ENCODE peak calls at places on chromosome 1, in eight cellular contexts. One of them, this sample, is unnamed.

GRCh38 chr1:214400136-214400535 is 119.2 kb downstream of the SMYD2 start:
- DNase-seq in transverse colon: no peak
- DNase-seq in type B pancreatic cell: no peak
- DNase-seq in activated naive CD8-positive, alpha-beta T cell treated with anti-CD3 and anti-CD28 coated beads, Interleukin-2, amount 50 U/mL, for 16 hours: no peak
- DNase-seq in cardiac fibroblast: no peak
- DNase-seq in CD4-positive, alpha-beta T cell: no peak
- DNase-seq in foreskin fibroblast: no peak
- DNase-seq in hypothalamus: no peak
- DNase-seq in this sample: no peak

GRCh38 chr1:154807048-154807591 is 63.0 kb downstream of the KCNN3 start:
- DNase-seq in transverse colon: peak
- DNase-seq in type B pancreatic cell: no peak
- DNase-seq in activated naive CD8-positive, alpha-beta T cell treated with anti-CD3 and anti-CD28 coated beads, Interleukin-2, amount 50 U/mL, for 16 hours: no peak
- DNase-seq in cardiac fibroblast: no peak
- DNase-seq in CD4-positive, alpha-beta T cell: no peak
- DNase-seq in foreskin fibroblast: no peak
- DNase-seq in hypothalamus: no peak
- DNase-seq in this sample: no peak

GRCh38 chr1:225921734-225922709 is 2.0 kb downstream of the PYCR2 start:
- DNase-seq in transverse colon: no peak
- DNase-seq in type B pancreatic cell: no peak
- DNase-seq in activated naive CD8-positive, alpha-beta T cell treated with anti-CD3 and anti-CD28 coated beads, Interleukin-2, amount 50 U/mL, for 16 hours: no peak
- DNase-seq in cardiac fibroblast: no peak
- DNase-seq in CD4-positive, alpha-beta T cell: no peak
- DNase-seq in foreskin fibroblast: no peak
- DNase-seq in hypothalamus: no peak
- DNase-seq in this sample: no peak

GRCh38 chr1:118304722-118305344 is 119.8 kb upstream of the SPAG17 start:
- DNase-seq in transverse colon: no peak
- DNase-seq in type B pancreatic cell: no peak
- DNase-seq in activated naive CD8-positive, alpha-beta T cell treated with anti-CD3 and anti-CD28 coated beads, Interleukin-2, amount 50 U/mL, for 16 hours: no peak
- DNase-seq in cardiac fibroblast: peak
- DNase-seq in CD4-positive, alpha-beta T cell: no peak
- DNase-seq in foreskin fibroblast: peak
- DNase-seq in hypothalamus: no peak
- DNase-seq in this sample: no peak

GRCh38 chr1:170030212-170030611 is 44.3 kb downstream of the KIFAP3 start:
- DNase-seq in transverse colon: no peak
- DNase-seq in type B pancreatic cell: no peak
- DNase-seq in activated naive CD8-positive, alpha-beta T cell treated with anti-CD3 and anti-CD28 coated beads, Interleukin-2, amount 50 U/mL, for 16 hours: no peak
- DNase-seq in cardiac fibroblast: no peak
- DNase-seq in CD4-positive, alpha-beta T cell: no peak
- DNase-seq in foreskin fibroblast: no peak
- DNase-seq in hypothalamus: no peak
- DNase-seq in this sample: no peak

GRCh38 chr1:24714859-24715520 is 30.3 kb upstream of the CLIC4 start:
- DNase-seq in transverse colon: no peak
- DNase-seq in type B pancreatic cell: no peak
- DNase-seq in activated naive CD8-positive, alpha-beta T cell treated with anti-CD3 and anti-CD28 coated beads, Interleukin-2, amount 50 U/mL, for 16 hours: no peak
- DNase-seq in cardiac fibroblast: peak
- DNase-seq in CD4-positive, alpha-beta T cell: no peak
- DNase-seq in foreskin fibroblast: peak
- DNase-seq in hypothalamus: peak
- DNase-seq in this sample: no peak

GRCh38 chr1:56170784-56171320 is 408.5 kb downstream of the PLPP3 start:
- DNase-seq in transverse colon: no peak
- DNase-seq in type B pancreatic cell: no peak
- DNase-seq in activated naive CD8-positive, alpha-beta T cell treated with anti-CD3 and anti-CD28 coated beads, Interleukin-2, amount 50 U/mL, for 16 hours: no peak
- DNase-seq in cardiac fibroblast: no peak
- DNase-seq in CD4-positive, alpha-beta T cell: no peak
- DNase-seq in foreskin fibroblast: no peak
- DNase-seq in hypothalamus: no peak
- DNase-seq in this sample: no peak

GRCh38 chr1:64531057-64531456 is 61.1 kb downstream of the CACHD1 start:
- DNase-seq in transverse colon: no peak
- DNase-seq in type B pancreatic cell: no peak
- DNase-seq in activated naive CD8-positive, alpha-beta T cell treated with anti-CD3 and anti-CD28 coated beads, Interleukin-2, amount 50 U/mL, for 16 hours: no peak
- DNase-seq in cardiac fibroblast: no peak
- DNase-seq in CD4-positive, alpha-beta T cell: no peak
- DNase-seq in foreskin fibroblast: no peak
- DNase-seq in hypothalamus: no peak
- DNase-seq in this sample: no peak

GRCh38 chr1:164780863-164781262 is 221.9 kb downstream of the PBX1 start:
- DNase-seq in transverse colon: no peak
- DNase-seq in type B pancreatic cell: no peak
- DNase-seq in activated naive CD8-positive, alpha-beta T cell treated with anti-CD3 and anti-CD28 coated beads, Interleukin-2, amount 50 U/mL, for 16 hours: no peak
- DNase-seq in cardiac fibroblast: peak
- DNase-seq in CD4-positive, alpha-beta T cell: no peak
- DNase-seq in foreskin fibroblast: peak
- DNase-seq in hypothalamus: no peak
- DNase-seq in this sample: no peak

GRCh38 chr1:201656670-201657032 is 117.7 kb downstream of the NAV1 start:
- DNase-seq in transverse colon: peak
- DNase-seq in type B pancreatic cell: no peak
- DNase-seq in activated naive CD8-positive, alpha-beta T cell treated with anti-CD3 and anti-CD28 coated beads, Interleukin-2, amount 50 U/mL, for 16 hours: no peak
- DNase-seq in cardiac fibroblast: peak
- DNase-seq in CD4-positive, alpha-beta T cell: no peak
- DNase-seq in foreskin fibroblast: peak
- DNase-seq in hypothalamus: no peak
- DNase-seq in this sample: no peak

GRCh38 chr1:12480748-12481362 is 137.2 kb downstream of the DHRS3 start:
- DNase-seq in transverse colon: peak
- DNase-seq in type B pancreatic cell: no peak
- DNase-seq in activated naive CD8-positive, alpha-beta T cell treated with anti-CD3 and anti-CD28 coated beads, Interleukin-2, amount 50 U/mL, for 16 hours: no peak
- DNase-seq in cardiac fibroblast: peak
- DNase-seq in CD4-positive, alpha-beta T cell: no peak
- DNase-seq in foreskin fibroblast: peak
- DNase-seq in hypothalamus: no peak
- DNase-seq in this sample: no peak

GRCh38 chr1:41517039-41517438 is 32.6 kb upstream of the EDN2 start:
- DNase-seq in transverse colon: no peak
- DNase-seq in type B pancreatic cell: no peak
- DNase-seq in activated naive CD8-positive, alpha-beta T cell treated with anti-CD3 and anti-CD28 coated beads, Interleukin-2, amount 50 U/mL, for 16 hours: no peak
- DNase-seq in cardiac fibroblast: no peak
- DNase-seq in CD4-positive, alpha-beta T cell: no peak
- DNase-seq in foreskin fibroblast: no peak
- DNase-seq in hypothalamus: no peak
- DNase-seq in this sample: no peak

GRCh38 chr1:51285055-51285454 is 45.3 kb downstream of the TTC39A start:
- DNase-seq in transverse colon: no peak
- DNase-seq in type B pancreatic cell: no peak
- DNase-seq in activated naive CD8-positive, alpha-beta T cell treated with anti-CD3 and anti-CD28 coated beads, Interleukin-2, amount 50 U/mL, for 16 hours: no peak
- DNase-seq in cardiac fibroblast: no peak
- DNase-seq in CD4-positive, alpha-beta T cell: no peak
- DNase-seq in foreskin fibroblast: no peak
- DNase-seq in hypothalamus: no peak
- DNase-seq in this sample: no peak

GRCh38 chr1:65264197-65264929 is 45.0 kb upstream of the DNAJC6 start:
- DNase-seq in transverse colon: no peak
- DNase-seq in type B pancreatic cell: no peak
- DNase-seq in activated naive CD8-positive, alpha-beta T cell treated with anti-CD3 and anti-CD28 coated beads, Interleukin-2, amount 50 U/mL, for 16 hours: no peak
- DNase-seq in cardiac fibroblast: peak
- DNase-seq in CD4-positive, alpha-beta T cell: no peak
- DNase-seq in foreskin fibroblast: peak
- DNase-seq in hypothalamus: peak
- DNase-seq in this sample: no peak

GRCh38 chr1:57067863-57068262 is 102.0 kb upstream of the C8B start:
- DNase-seq in transverse colon: no peak
- DNase-seq in type B pancreatic cell: no peak
- DNase-seq in activated naive CD8-positive, alpha-beta T cell treated with anti-CD3 and anti-CD28 coated beads, Interleukin-2, amount 50 U/mL, for 16 hours: no peak
- DNase-seq in cardiac fibroblast: no peak
- DNase-seq in CD4-positive, alpha-beta T cell: no peak
- DNase-seq in foreskin fibroblast: no peak
- DNase-seq in hypothalamus: no peak
- DNase-seq in this sample: no peak

GRCh38 chr1:10776206-10776905 is 20.1 kb downstream of the CASZ1 start:
- DNase-seq in transverse colon: peak
- DNase-seq in type B pancreatic cell: no peak
- DNase-seq in activated naive CD8-positive, alpha-beta T cell treated with anti-CD3 and anti-CD28 coated beads, Interleukin-2, amount 50 U/mL, for 16 hours: no peak
- DNase-seq in cardiac fibroblast: no peak
- DNase-seq in CD4-positive, alpha-beta T cell: no peak
- DNase-seq in foreskin fibroblast: no peak
- DNase-seq in hypothalamus: no peak
- DNase-seq in this sample: no peak

GRCh38 chr1:169680377-169681019 is 30.9 kb downstream of the SELL start:
- DNase-seq in transverse colon: no peak
- DNase-seq in type B pancreatic cell: no peak
- DNase-seq in activated naive CD8-positive, alpha-beta T cell treated with anti-CD3 and anti-CD28 coated beads, Interleukin-2, amount 50 U/mL, for 16 hours: peak
- DNase-seq in cardiac fibroblast: no peak
- DNase-seq in CD4-positive, alpha-beta T cell: no peak
- DNase-seq in foreskin fibroblast: no peak
- DNase-seq in hypothalamus: no peak
- DNase-seq in this sample: no peak

GRCh38 chr1:91895832-91896556 is 10.0 kb upstream of the TGFBR3 start:
- DNase-seq in transverse colon: no peak
- DNase-seq in type B pancreatic cell: no peak
- DNase-seq in activated naive CD8-positive, alpha-beta T cell treated with anti-CD3 and anti-CD28 coated beads, Interleukin-2, amount 50 U/mL, for 16 hours: no peak
- DNase-seq in cardiac fibroblast: no peak
- DNase-seq in CD4-positive, alpha-beta T cell: no peak
- DNase-seq in foreskin fibroblast: no peak
- DNase-seq in hypothalamus: no peak
- DNase-seq in this sample: no peak

GRCh38 chr1:67832737-67833594 is at the start of gene GNG12:
- DNase-seq in transverse colon: peak
- DNase-seq in type B pancreatic cell: peak
- DNase-seq in activated naive CD8-positive, alpha-beta T cell treated with anti-CD3 and anti-CD28 coated beads, Interleukin-2, amount 50 U/mL, for 16 hours: no peak
- DNase-seq in cardiac fibroblast: peak
- DNase-seq in CD4-positive, alpha-beta T cell: no peak
- DNase-seq in foreskin fibroblast: peak
- DNase-seq in hypothalamus: peak
- DNase-seq in this sample: peak

GRCh38 chr1:1777510-1777909 is 760 bp downstream of the NADK start:
- DNase-seq in transverse colon: no peak
- DNase-seq in type B pancreatic cell: no peak
- DNase-seq in activated naive CD8-positive, alpha-beta T cell treated with anti-CD3 and anti-CD28 coated beads, Interleukin-2, amount 50 U/mL, for 16 hours: no peak
- DNase-seq in cardiac fibroblast: peak
- DNase-seq in CD4-positive, alpha-beta T cell: no peak
- DNase-seq in foreskin fibroblast: peak
- DNase-seq in hypothalamus: no peak
- DNase-seq in this sample: no peak

GRCh38 chr1:212207118-212207517 is 78.1 kb upstream of the PPP2R5A start:
- DNase-seq in transverse colon: no peak
- DNase-seq in type B pancreatic cell: no peak
- DNase-seq in activated naive CD8-positive, alpha-beta T cell treated with anti-CD3 and anti-CD28 coated beads, Interleukin-2, amount 50 U/mL, for 16 hours: no peak
- DNase-seq in cardiac fibroblast: no peak
- DNase-seq in CD4-positive, alpha-beta T cell: no peak
- DNase-seq in foreskin fibroblast: no peak
- DNase-seq in hypothalamus: no peak
- DNase-seq in this sample: no peak

GRCh38 chr1:162388615-162389014 is 7.1 kb downstream of the C1orf226 start:
- DNase-seq in transverse colon: no peak
- DNase-seq in type B pancreatic cell: peak
- DNase-seq in activated naive CD8-positive, alpha-beta T cell treated with anti-CD3 and anti-CD28 coated beads, Interleukin-2, amount 50 U/mL, for 16 hours: no peak
- DNase-seq in cardiac fibroblast: peak
- DNase-seq in CD4-positive, alpha-beta T cell: no peak
- DNase-seq in foreskin fibroblast: peak
- DNase-seq in hypothalamus: no peak
- DNase-seq in this sample: no peak

GRCh38 chr1:1318777-1319645 is 5.4 kb downstream of the INTS11 start:
- DNase-seq in transverse colon: no peak
- DNase-seq in type B pancreatic cell: no peak
- DNase-seq in activated naive CD8-positive, alpha-beta T cell treated with anti-CD3 and anti-CD28 coated beads, Interleukin-2, amount 50 U/mL, for 16 hours: no peak
- DNase-seq in cardiac fibroblast: no peak
- DNase-seq in CD4-positive, alpha-beta T cell: no peak
- DNase-seq in foreskin fibroblast: no peak
- DNase-seq in hypothalamus: no peak
- DNase-seq in this sample: no peak

GRCh38 chr1:212317916-212318315 is 32.7 kb downstream of the PPP2R5A start:
- DNase-seq in transverse colon: peak
- DNase-seq in type B pancreatic cell: no peak
- DNase-seq in activated naive CD8-positive, alpha-beta T cell treated with anti-CD3 and anti-CD28 coated beads, Interleukin-2, amount 50 U/mL, for 16 hours: no peak
- DNase-seq in cardiac fibroblast: no peak
- DNase-seq in CD4-positive, alpha-beta T cell: no peak
- DNase-seq in foreskin fibroblast: no peak
- DNase-seq in hypothalamus: no peak
- DNase-seq in this sample: no peak

GRCh38 chr1:9356021-9356420 is 63.3 kb downstream of the SPSB1 start:
- DNase-seq in transverse colon: no peak
- DNase-seq in type B pancreatic cell: no peak
- DNase-seq in activated naive CD8-positive, alpha-beta T cell treated with anti-CD3 and anti-CD28 coated beads, Interleukin-2, amount 50 U/mL, for 16 hours: no peak
- DNase-seq in cardiac fibroblast: no peak
- DNase-seq in CD4-positive, alpha-beta T cell: no peak
- DNase-seq in foreskin fibroblast: no peak
- DNase-seq in hypothalamus: no peak
- DNase-seq in this sample: no peak

GRCh38 chr1:68232354-68233148 is at the start of gene WLS:
- DNase-seq in transverse colon: peak
- DNase-seq in type B pancreatic cell: peak
- DNase-seq in activated naive CD8-positive, alpha-beta T cell treated with anti-CD3 and anti-CD28 coated beads, Interleukin-2, amount 50 U/mL, for 16 hours: no peak
- DNase-seq in cardiac fibroblast: peak
- DNase-seq in CD4-positive, alpha-beta T cell: no peak
- DNase-seq in foreskin fibroblast: peak
- DNase-seq in hypothalamus: peak
- DNase-seq in this sample: no peak

GRCh38 chr1:107228704-107229103 is 87.9 kb downstream of the NTNG1 start:
- DNase-seq in transverse colon: no peak
- DNase-seq in type B pancreatic cell: no peak
- DNase-seq in activated naive CD8-positive, alpha-beta T cell treated with anti-CD3 and anti-CD28 coated beads, Interleukin-2, amount 50 U/mL, for 16 hours: no peak
- DNase-seq in cardiac fibroblast: no peak
- DNase-seq in CD4-positive, alpha-beta T cell: no peak
- DNase-seq in foreskin fibroblast: peak
- DNase-seq in hypothalamus: no peak
- DNase-seq in this sample: no peak

GRCh38 chr1:196607940-196608339 is 300 bp downstream of the KCNT2 start:
- DNase-seq in transverse colon: no peak
- DNase-seq in type B pancreatic cell: no peak
- DNase-seq in activated naive CD8-positive, alpha-beta T cell treated with anti-CD3 and anti-CD28 coated beads, Interleukin-2, amount 50 U/mL, for 16 hours: no peak
- DNase-seq in cardiac fibroblast: no peak
- DNase-seq in CD4-positive, alpha-beta T cell: no peak
- DNase-seq in foreskin fibroblast: peak
- DNase-seq in hypothalamus: no peak
- DNase-seq in this sample: no peak

GRCh38 chr1:3419415-3420204 is 34.9 kb upstream of the ARHGEF16 start:
- DNase-seq in transverse colon: peak
- DNase-seq in type B pancreatic cell: no peak
- DNase-seq in activated naive CD8-positive, alpha-beta T cell treated with anti-CD3 and anti-CD28 coated beads, Interleukin-2, amount 50 U/mL, for 16 hours: no peak
- DNase-seq in cardiac fibroblast: peak
- DNase-seq in CD4-positive, alpha-beta T cell: no peak
- DNase-seq in foreskin fibroblast: peak
- DNase-seq in hypothalamus: no peak
- DNase-seq in this sample: no peak

This sample was measured in mesenteric fat pad.